ENCODE peak calls at places on chromosome 10, in eight cellular contexts. I is heart left ventricle, Y is GM06990, J is left lung, F is OCI-LY7, E is brain microvascular endothelial cell, G is IMR-90, D is AG09309. B is an unnamed sample.

GRCh38 chr10:70576803-70577517 is 25.6 kb downstream of the PRF1 start:
- DNase-seq in I (no peak), Y (no peak), J (no peak), F (no peak), E (no peak), G (peak; percentile 27), D (no peak), B (peak; percentile 68)

GRCh38 chr10:9869777-9870176 is 1147.9 kb upstream of the CELF2 start:
- DNase-seq in I (no peak), Y (no peak), J (no peak), F (no peak), E (no peak), G (no peak), D (no peak), B (no peak)

GRCh38 chr10:125836746-125837145 is 13.4 kb downstream of the BCCIP start:
- DNase-seq in I (no peak), Y (no peak), J (no peak), F (no peak), E (no peak), G (no peak), D (no peak), B (no peak)

GRCh38 chr10:81157649-81158048 is 619.9 kb downstream of the SH2D4B start:
- DNase-seq in I (no peak), Y (no peak), J (no peak), F (no peak), E (no peak), G (no peak), D (no peak), B (no peak)

GRCh38 chr10:13555884-13556529 is 27.2 kb upstream of the BEND7 start:
- DNase-seq in I (no peak), Y (no peak), J (no peak), F (no peak), E (no peak), G (no peak), D (no peak), B (no peak)

GRCh38 chr10:102452672-102453340 is 1.5 kb upstream of the C10orf95 start:
- DNase-seq in I (peak; percentile 46), Y (no peak), J (peak; percentile 72), F (no peak), E (peak; percentile 71), G (peak; percentile 85), D (no peak), B (peak; percentile 94)

GRCh38 chr10:5078781-5079180 is 15.4 kb upstream of the AKR1C3 start:
- DNase-seq in I (no peak), Y (no peak), J (no peak), F (no peak), E (no peak), G (no peak), D (no peak), B (no peak)

GRCh38 chr10:50575477-50576244 is 48.1 kb downstream of the SGMS1 start:
- DNase-seq in I (no peak), Y (no peak), J (no peak), F (no peak), E (no peak), G (no peak), D (no peak), B (no peak)

GRCh38 chr10:55266797-55267196 is 465.8 kb upstream of the PCDH15 start:
- DNase-seq in I (no peak), Y (no peak), J (no peak), F (no peak), E (no peak), G (no peak), D (no peak), B (no peak)

GRCh38 chr10:15348579-15348978 is 22.5 kb downstream of the FAM171A1 start:
- DNase-seq in I (peak; percentile 70), Y (no peak), J (no peak), F (no peak), E (no peak), G (peak; percentile 41), D (no peak), B (peak; percentile 21)
- H3K4me3 ChIP-seq in I (peak overlapping the region; percentile 33), Y (no peak overlapping the region), J (no peak overlapping the region), F (no peak overlapping the region), E (no peak overlapping the region), G (peak overlapping the region; percentile 22), D (peak overlapping the region; percentile 25), B (peak overlapping the region; percentile 23)

GRCh38 chr10:75035975-75036708 is 75.3 kb upstream of the SAMD8 start:
- DNase-seq in I (no peak), Y (peak; percentile 56), J (no peak), F (no peak), E (no peak), G (peak; percentile 68), D (no peak), B (peak; percentile 82)
- TF ChIP-seq CTCF in I (no peak), Y (no peak), J (no peak), F (no peak), E (no peak), G (no peak), D (no peak), B (no peak)

GRCh38 chr10:71770255-71770654 is 3.1 kb downstream of the VSIR start:
- DNase-seq in I (no peak), Y (no peak), J (no peak), F (no peak), E (peak; percentile 34), G (peak; percentile 53), D (peak; percentile 27), B (peak; percentile 53)
- H3K4me3 ChIP-seq in I (no peak overlapping the region), Y (no peak overlapping the region), J (peak overlapping the region; percentile 68), F (no peak overlapping the region), E (no peak overlapping the region), G (no peak overlapping the region), D (no peak overlapping the region), B (no peak overlapping the region)

GRCh38 chr10:118020365-118020764 is 26.4 kb downstream of the RAB11FIP2 start:
- DNase-seq in I (no peak), Y (no peak), J (no peak), F (no peak), E (no peak), G (no peak), D (no peak), B (no peak)
- TF ChIP-seq CTCF in I (no peak), Y (no peak), J (no peak), F (no peak), E (no peak), G (no peak), D (no peak), B (no peak)

GRCh38 chr10:103585011-103585405 is 91.5 kb downstream of the NEURL1 start:
- DNase-seq in I (no peak), Y (no peak), J (no peak), F (no peak), E (no peak), G (no peak), D (no peak), B (no peak)
- H3K4me3 ChIP-seq in I (peak overlapping the region; percentile 49), Y (no peak overlapping the region), J (peak overlapping the region; percentile 49), F (no peak overlapping the region), E (no peak overlapping the region), G (no peak overlapping the region), D (no peak overlapping the region), B (no peak overlapping the region)

GRCh38 chr10:87639493-87639892 is 20.2 kb upstream of the PAPSS2 start:
- DNase-seq in I (no peak), Y (no peak), J (no peak), F (no peak), E (no peak), G (no peak), D (no peak), B (no peak)
- TF ChIP-seq CTCF in I (no peak), Y (no peak), J (no peak), F (no peak), E (no peak), G (no peak), D (no peak), B (no peak)

GRCh38 chr10:114685456-114685855 is 27.4 kb upstream of the ABLIM1 start:
- DNase-seq in I (peak; percentile 75), Y (no peak), J (no peak), F (no peak), E (no peak), G (no peak), D (no peak), B (no peak)
- H3K4me3 ChIP-seq in I (peak overlapping the region; percentile 57), Y (no peak overlapping the region), J (no peak overlapping the region), F (no peak overlapping the region), E (no peak overlapping the region), G (no peak overlapping the region), D (no peak overlapping the region), B (no peak overlapping the region)

GRCh38 chr10:97332586-97333350 is 1.8 kb downstream of the FRAT2 start:
- DNase-seq in I (peak; percentile 39), Y (no peak), J (peak; percentile 71), F (no peak), E (peak; percentile 61), G (peak; percentile 87), D (peak; percentile 76), B (peak; percentile 86)
- TF ChIP-seq CTCF in I (no peak), Y (no peak), J (no peak), F (no peak), E (peak; percentile 70), G (peak; percentile 66), D (peak; percentile 62), B (peak; percentile 50)

B was measured in foreskin fibroblast.